ENCODE peak calls at places on chromosomes 6 and 20, in seven cellular contexts. F is CD4-positive, alpha-beta T cell; Q is HCT116; D is progenitor cell of endocrine pancreas; U is colonic mucosa; I is brain microvascular endothelial cell; K is fibroblast of the aortic adventitia. H is an unnamed sample.

GRCh38 chr6:71072508-71072907 is 115.6 kb upstream of the B3GAT2 start:
- DNase-seq in F (no peak), Q (no peak), D (no peak), U (no peak), I (peak; percentile 41), K (no peak), H (no peak)

GRCh38 chr20:2800590-2801458 is at the start of gene CPXM1:
- DNase-seq in F (no peak), Q (no peak), D (peak; percentile 61), U (no peak), I (no peak), K (no peak), H (no peak)

GRCh38 chr20:32127347-32127746 is 17.8 kb downstream of the TM9SF4 start:
- DNase-seq in F (no peak), Q (no peak), D (no peak), U (no peak), I (no peak), K (no peak), H (no peak)

GRCh38 chr6:79152269-79152737 is 74.2 kb upstream of the PHIP start:
- DNase-seq in F (no peak), Q (no peak), D (no peak), U (no peak), I (no peak), K (no peak), H (no peak)

GRCh38 chr6:16216501-16217155 is 21.8 kb upstream of the GMPR start:
- DNase-seq in F (no peak), Q (no peak), D (no peak), U (peak; percentile 16), I (no peak), K (peak; percentile 70), H (no peak)

GRCh38 chr20:57849126-57849867 is 139.5 kb upstream of the PMEPA1 start:
- DNase-seq in F (no peak), Q (no peak), D (peak; percentile 3), U (no peak), I (no peak), K (peak; percentile 21), H (no peak)

GRCh38 chr20:2162823-2163166 is 61.2 kb downstream of the STK35 start:
- DNase-seq in F (no peak), Q (no peak), D (no peak), U (no peak), I (no peak), K (no peak), H (no peak)

GRCh38 chr20:31484001-31484400 is 8.9 kb downstream of the REM1 start:
- DNase-seq in F (no peak), Q (no peak), D (no peak), U (no peak), I (no peak), K (no peak), H (no peak)

GRCh38 chr20:31608256-31608980 is 3.3 kb downstream of the ID1 start:
- DNase-seq in F (no peak), Q (peak; percentile 91), D (peak; percentile 98), U (peak; percentile 93), I (no peak), K (peak; percentile 63), H (no peak)

GRCh38 chr6:31900917-31901414 is 920 bp downstream of the ZBTB12 start:
- DNase-seq in F (no peak), Q (no peak), D (no peak), U (peak; percentile 47), I (no peak), K (no peak), H (no peak)

DNA sequence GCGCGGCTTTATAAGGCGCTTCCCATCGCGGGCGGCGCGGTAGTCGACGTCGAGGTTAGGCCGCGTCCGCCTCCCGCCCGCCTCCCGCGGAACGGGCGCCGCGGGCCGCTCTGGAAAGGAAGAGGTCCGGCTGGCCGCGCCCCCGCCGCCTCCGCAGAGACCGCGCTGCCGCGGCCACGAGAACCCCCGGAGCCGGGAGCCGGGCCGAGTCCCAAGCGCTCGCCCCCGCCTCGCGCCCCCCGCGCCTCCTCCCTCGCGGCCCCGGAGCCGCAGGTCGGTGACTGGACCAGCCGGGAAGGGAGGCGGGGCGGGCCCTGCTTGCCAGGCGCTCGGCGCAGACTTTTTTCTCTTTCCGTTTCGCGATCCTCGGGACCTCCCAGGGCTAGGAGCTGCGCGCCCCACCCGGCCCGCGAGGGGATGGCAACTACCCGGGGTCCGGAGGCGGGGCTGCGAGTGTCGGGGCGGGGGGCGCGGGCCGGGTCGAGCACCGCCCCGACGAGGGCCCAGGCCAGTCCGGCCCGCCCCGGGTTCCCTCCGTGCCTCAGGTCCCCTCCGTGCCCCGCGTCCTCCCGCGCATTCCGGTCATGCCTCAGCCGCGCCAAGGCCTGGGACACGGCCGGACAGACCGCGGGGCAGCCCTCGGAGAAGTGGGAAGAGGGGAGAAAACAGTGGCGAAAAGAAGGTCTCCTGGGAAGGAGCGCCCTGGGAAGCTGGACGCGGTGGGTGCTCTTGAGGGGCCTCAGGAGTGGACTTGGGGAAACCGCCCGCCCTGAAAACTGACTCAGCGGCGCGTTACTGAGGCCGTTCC is 421 bp upstream of the PXDC1 start:
- DNase-seq in F (peak; percentile 41), Q (peak; percentile 24), D (peak; percentile 82), U (peak; percentile 78), I (peak; percentile 90), K (peak; percentile 92), H (no peak)
- TF ChIP-seq CTCF in F (no peak), Q (no peak), D (peak; percentile 54), U (no peak), I (peak; percentile 45), K (peak; percentile 51), H (no peak)

GRCh38 chr20:60214901-60215522 is 256.8 kb downstream of the CDH26 start:
- DNase-seq in F (no peak), Q (no peak), D (no peak), U (no peak), I (no peak), K (no peak), H (peak; percentile 52)
- TF ChIP-seq CTCF in F (no peak), Q (no peak), D (no peak), U (no peak), I (no peak), K (no peak), H (no peak)

GRCh38 chr20:46324960-46325703 is 16.8 kb upstream of the CDH22 start:
- DNase-seq in F (no peak), Q (no peak), D (no peak), U (peak; percentile 23), I (peak; percentile 35), K (peak; percentile 29), H (no peak)
- TF ChIP-seq CTCF in F (peak; percentile 24), Q (peak; percentile 58), D (peak; percentile 45), U (peak; percentile 16), I (peak; percentile 69), K (peak; percentile 44), H (peak; percentile 34)

GRCh38 chr6:6582111-6582510 is 6.4 kb upstream of the LY86 start:
- DNase-seq in F (no peak), Q (no peak), D (no peak), U (no peak), I (no peak), K (no peak), H (no peak)

GRCh38 chr6:6583836-6584235 is 4.7 kb upstream of the LY86 start:
- DNase-seq in F (no peak), Q (peak; percentile 41), D (no peak), U (no peak), I (no peak), K (no peak), H (no peak)

GRCh38 chr6:6585003-6585311 is 3.6 kb upstream of the LY86 start:
- DNase-seq in F (no peak), Q (no peak), D (no peak), U (no peak), I (no peak), K (no peak), H (no peak)

GRCh38 chr6:6586167-6586566 is 2.4 kb upstream of the LY86 start:
- DNase-seq in F (no peak), Q (no peak), D (no peak), U (no peak), I (no peak), K (no peak), H (no peak)

DNA sequence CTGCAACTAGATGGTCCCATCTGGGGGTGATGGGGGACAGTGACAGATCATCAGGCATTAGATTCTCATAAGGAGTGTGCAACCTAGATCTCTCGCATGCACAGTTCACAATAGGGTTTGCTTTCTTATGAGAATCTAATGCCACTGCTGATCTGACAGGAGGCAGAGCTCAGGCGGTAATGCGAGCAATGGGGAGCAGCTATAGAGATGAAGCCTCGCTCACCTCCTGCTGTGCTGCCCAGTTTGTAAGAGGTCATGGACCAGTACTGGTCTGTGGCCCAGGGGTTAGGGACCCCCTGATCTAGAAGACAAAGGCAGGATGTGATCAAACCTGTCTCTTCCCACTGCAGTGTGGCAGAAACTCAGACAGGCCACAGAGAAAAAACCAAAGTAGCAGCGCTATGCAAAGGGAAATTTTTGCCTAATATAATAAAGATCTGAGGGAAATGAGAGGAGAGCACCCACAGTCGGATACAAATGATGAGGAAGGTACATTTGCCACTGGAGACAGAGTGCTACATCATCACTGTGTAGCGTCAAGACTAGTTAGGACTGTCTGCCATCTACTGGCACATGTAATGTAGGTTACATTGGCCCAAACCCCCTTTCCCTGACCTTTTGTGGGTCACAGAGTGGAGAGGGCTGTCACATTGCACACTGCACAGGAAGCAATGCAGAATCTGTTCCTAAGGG is 4.1 kb upstream of the LY86 start:
- DNase-seq in F (no peak), Q (no peak), D (no peak), U (no peak), I (no peak), K (no peak), H (no peak)
- TF ChIP-seq CTCF in F (no peak), Q (no peak), D (no peak), U (no peak), I (no peak), K (no peak), H (no peak)

GRCh38 chr6:50952092-50952932 is 133.6 kb downstream of the TFAP2B start:
- DNase-seq in F (no peak), Q (no peak), D (no peak), U (no peak), I (peak; percentile 20), K (peak; percentile 0), H (no peak)
- TF ChIP-seq CTCF in F (no peak), Q (no peak), D (no peak), U (no peak), I (peak; percentile 13), K (no peak), H (no peak)

GRCh38 chr20:20551409-20551808 is 161.0 kb downstream of the RALGAPA2 start:
- DNase-seq in F (no peak), Q (no peak), D (no peak), U (no peak), I (no peak), K (no peak), H (no peak)
- TF ChIP-seq CTCF in F (no peak), Q (no peak), D (no peak), U (no peak), I (no peak), K (no peak), H (no peak)

DNA sequence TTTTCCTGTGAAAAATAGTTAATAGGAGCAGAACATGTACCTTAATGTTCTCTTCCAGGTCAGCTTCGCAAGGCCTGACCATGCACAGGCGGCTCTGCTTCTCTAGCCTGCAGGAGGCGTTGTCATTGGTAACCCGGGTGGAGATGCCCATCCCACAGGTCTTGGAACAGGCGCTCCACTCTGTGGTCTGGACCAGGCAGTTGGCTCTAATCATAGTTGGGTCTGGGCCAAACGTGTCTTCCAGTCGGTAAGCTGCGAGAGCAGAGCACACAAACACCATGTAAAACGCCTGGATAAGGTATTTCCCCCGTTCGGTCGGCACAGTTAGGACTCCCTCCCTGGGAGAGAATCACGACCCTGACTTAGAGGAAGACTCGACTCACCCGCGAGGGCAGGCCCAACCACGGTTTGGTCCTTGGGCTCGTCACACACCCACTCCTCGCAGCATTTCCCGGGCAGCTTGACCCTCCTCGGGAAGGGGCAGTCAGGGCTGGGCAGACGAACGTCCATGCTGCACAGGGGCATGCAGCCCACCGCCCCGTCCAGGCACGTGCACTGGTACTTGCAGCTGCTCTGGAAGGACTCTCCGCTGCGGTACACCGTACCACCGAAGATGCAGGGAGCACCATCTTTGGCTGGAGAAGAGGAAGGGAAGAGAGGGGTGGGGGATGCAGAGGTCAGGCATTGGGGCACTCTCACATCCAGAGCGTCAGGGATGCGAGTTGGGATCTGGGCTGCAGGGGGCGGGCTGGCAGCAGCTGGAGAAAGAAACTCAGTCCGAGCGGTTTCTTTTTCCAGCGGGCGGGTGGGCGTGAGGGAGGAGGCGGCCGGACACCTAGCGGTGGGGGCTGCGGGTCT is 1.0 kb downstream of the CCN2 start:
- DNase-seq in F (no peak), Q (peak; percentile 32), D (peak; percentile 74), U (peak; percentile 83), I (peak; percentile 98), K (peak; percentile 96), H (peak; percentile 81)
- TF ChIP-seq CTCF in F (no peak), Q (peak; percentile 53), D (peak; percentile 64), U (no peak), I (peak; percentile 72), K (peak; percentile 56), H (peak; percentile 56)

H was measured in HFF-Myc.